ENCODE peak calls at places on chromosomes 5 and 9, in ten cellular contexts. One of them, this sample, is unnamed.

GRCh38 chr5:80755634-80756033 is 100.9 kb upstream of the DHFR start:
- DNase-seq in T-cell: no peak
- DNase-seq in GM23248: no peak
- DNase-seq in adipocyte: no peak
- DNase-seq in effector memory CD8-positive, alpha-beta T cell: peak; percentile 15
- DNase-seq in activated CD8-positive, alpha-beta memory T cell treated with anti-CD3 and anti-CD28 coated beads for 24 hours: peak; percentile 72
- DNase-seq in activated T-helper 1 cell treated with Interleukin-2 at 50 U/mL for 16 hours: no peak
- DNase-seq in mesenteric fat pad: no peak
- DNase-seq in NAMALWA: peak; percentile 10
- DNase-seq in hypothalamus: no peak
- DNase-seq in this sample: peak; percentile 47

GRCh38 chr5:141637693-141638419 is 1.1 kb downstream of the RELL2 start:
- DNase-seq in T-cell: peak; percentile 40
- DNase-seq in GM23248: peak; percentile 66
- DNase-seq in adipocyte: peak; percentile 66
- DNase-seq in effector memory CD8-positive, alpha-beta T cell: peak; percentile 63
- DNase-seq in activated CD8-positive, alpha-beta memory T cell treated with anti-CD3 and anti-CD28 coated beads for 24 hours: peak; percentile 89
- DNase-seq in activated T-helper 1 cell treated with Interleukin-2 at 50 U/mL for 16 hours: peak; percentile 40
- DNase-seq in mesenteric fat pad: no peak
- DNase-seq in NAMALWA: peak; percentile 87
- DNase-seq in hypothalamus: no peak
- DNase-seq in this sample: peak; percentile 53

GRCh38 chr9:99249619-99250018 is 27.5 kb downstream of the SEC61B start:
- DNase-seq in T-cell: no peak
- DNase-seq in GM23248: peak; percentile 28
- DNase-seq in adipocyte: no peak
- DNase-seq in effector memory CD8-positive, alpha-beta T cell: no peak
- DNase-seq in activated CD8-positive, alpha-beta memory T cell treated with anti-CD3 and anti-CD28 coated beads for 24 hours: no peak
- DNase-seq in activated T-helper 1 cell treated with Interleukin-2 at 50 U/mL for 16 hours: no peak
- DNase-seq in mesenteric fat pad: no peak
- DNase-seq in NAMALWA: no peak
- DNase-seq in hypothalamus: no peak
- DNase-seq in this sample: no peak

GRCh38 chr5:98432378-98432777 is 341.1 kb upstream of the RGMB start:
- DNase-seq in T-cell: no peak
- DNase-seq in GM23248: no peak
- DNase-seq in adipocyte: no peak
- DNase-seq in effector memory CD8-positive, alpha-beta T cell: no peak
- DNase-seq in activated CD8-positive, alpha-beta memory T cell treated with anti-CD3 and anti-CD28 coated beads for 24 hours: no peak
- DNase-seq in activated T-helper 1 cell treated with Interleukin-2 at 50 U/mL for 16 hours: no peak
- DNase-seq in mesenteric fat pad: no peak
- DNase-seq in NAMALWA: no peak
- DNase-seq in hypothalamus: no peak
- DNase-seq in this sample: no peak

GRCh38 chr9:99057665-99058625 is 47.0 kb upstream of the TGFBR1 start:
- DNase-seq in T-cell: peak; percentile 69
- DNase-seq in GM23248: peak; percentile 66
- DNase-seq in adipocyte: no peak
- DNase-seq in effector memory CD8-positive, alpha-beta T cell: peak; percentile 71
- DNase-seq in activated CD8-positive, alpha-beta memory T cell treated with anti-CD3 and anti-CD28 coated beads for 24 hours: peak; percentile 82
- DNase-seq in activated T-helper 1 cell treated with Interleukin-2 at 50 U/mL for 16 hours: peak; percentile 39
- DNase-seq in mesenteric fat pad: no peak
- DNase-seq in NAMALWA: peak; percentile 61
- DNase-seq in hypothalamus: no peak
- DNase-seq in this sample: peak; percentile 76

GRCh38 chr5:170745481-170746061 is 38.0 kb upstream of the GABRP start:
- DNase-seq in T-cell: no peak
- DNase-seq in GM23248: peak; percentile 38
- DNase-seq in adipocyte: peak; percentile 42
- DNase-seq in effector memory CD8-positive, alpha-beta T cell: no peak
- DNase-seq in activated CD8-positive, alpha-beta memory T cell treated with anti-CD3 and anti-CD28 coated beads for 24 hours: no peak
- DNase-seq in activated T-helper 1 cell treated with Interleukin-2 at 50 U/mL for 16 hours: no peak
- DNase-seq in mesenteric fat pad: no peak
- DNase-seq in NAMALWA: no peak
- DNase-seq in hypothalamus: no peak
- DNase-seq in this sample: no peak

GRCh38 chr5:14946813-14947640 is 75.4 kb upstream of the ANKH start:
- DNase-seq in T-cell: peak; percentile 5
- DNase-seq in GM23248: peak; percentile 63
- DNase-seq in adipocyte: no peak
- DNase-seq in effector memory CD8-positive, alpha-beta T cell: peak; percentile 36
- DNase-seq in activated CD8-positive, alpha-beta memory T cell treated with anti-CD3 and anti-CD28 coated beads for 24 hours: no peak
- DNase-seq in activated T-helper 1 cell treated with Interleukin-2 at 50 U/mL for 16 hours: no peak
- DNase-seq in mesenteric fat pad: no peak
- DNase-seq in NAMALWA: peak; percentile 58
- DNase-seq in hypothalamus: no peak
- DNase-seq in this sample: no peak

GRCh38 chr9:69249337-69249736 is 75.3 kb downstream of the TJP2 start:
- DNase-seq in T-cell: no peak
- DNase-seq in GM23248: no peak
- DNase-seq in adipocyte: no peak
- DNase-seq in effector memory CD8-positive, alpha-beta T cell: no peak
- DNase-seq in activated CD8-positive, alpha-beta memory T cell treated with anti-CD3 and anti-CD28 coated beads for 24 hours: no peak
- DNase-seq in activated T-helper 1 cell treated with Interleukin-2 at 50 U/mL for 16 hours: no peak
- DNase-seq in mesenteric fat pad: no peak
- DNase-seq in NAMALWA: no peak
- DNase-seq in hypothalamus: no peak
- DNase-seq in this sample: no peak

GRCh38 chr5:95861221-95861857 is 38.8 kb upstream of the GLRX start:
- DNase-seq in T-cell: no peak
- DNase-seq in GM23248: peak; percentile 97
- DNase-seq in adipocyte: peak; percentile 98
- DNase-seq in effector memory CD8-positive, alpha-beta T cell: no peak
- DNase-seq in activated CD8-positive, alpha-beta memory T cell treated with anti-CD3 and anti-CD28 coated beads for 24 hours: no peak
- DNase-seq in activated T-helper 1 cell treated with Interleukin-2 at 50 U/mL for 16 hours: no peak
- DNase-seq in mesenteric fat pad: no peak
- DNase-seq in NAMALWA: no peak
- DNase-seq in hypothalamus: no peak
- DNase-seq in this sample: no peak

GRCh38 chr5:66741394-66741793 is 145.2 kb downstream of the MAST4 start:
- DNase-seq in T-cell: no peak
- DNase-seq in GM23248: no peak
- DNase-seq in adipocyte: no peak
- DNase-seq in effector memory CD8-positive, alpha-beta T cell: no peak
- DNase-seq in activated CD8-positive, alpha-beta memory T cell treated with anti-CD3 and anti-CD28 coated beads for 24 hours: no peak
- DNase-seq in activated T-helper 1 cell treated with Interleukin-2 at 50 U/mL for 16 hours: no peak
- DNase-seq in mesenteric fat pad: no peak
- DNase-seq in NAMALWA: no peak
- DNase-seq in hypothalamus: no peak
- DNase-seq in this sample: no peak

GRCh38 chr9:5748438-5748837 is 84.5 kb downstream of the ERMP1 start:
- DNase-seq in T-cell: no peak
- DNase-seq in GM23248: no peak
- DNase-seq in adipocyte: no peak
- DNase-seq in effector memory CD8-positive, alpha-beta T cell: no peak
- DNase-seq in activated CD8-positive, alpha-beta memory T cell treated with anti-CD3 and anti-CD28 coated beads for 24 hours: no peak
- DNase-seq in activated T-helper 1 cell treated with Interleukin-2 at 50 U/mL for 16 hours: no peak
- DNase-seq in mesenteric fat pad: no peak
- DNase-seq in NAMALWA: no peak
- DNase-seq in hypothalamus: no peak
- DNase-seq in this sample: no peak

GRCh38 chr9:137694962-137695875 is 76.4 kb downstream of the EHMT1 start:
- DNase-seq in T-cell: no peak
- DNase-seq in GM23248: peak; percentile 38
- DNase-seq in adipocyte: no peak
- DNase-seq in effector memory CD8-positive, alpha-beta T cell: no peak
- DNase-seq in activated CD8-positive, alpha-beta memory T cell treated with anti-CD3 and anti-CD28 coated beads for 24 hours: no peak
- DNase-seq in activated T-helper 1 cell treated with Interleukin-2 at 50 U/mL for 16 hours: no peak
- DNase-seq in mesenteric fat pad: no peak
- DNase-seq in NAMALWA: peak; percentile 48
- DNase-seq in hypothalamus: peak; percentile 55
- DNase-seq in this sample: no peak

GRCh38 chr9:18614651-18615050 is 140.7 kb downstream of the ADAMTSL1 start:
- DNase-seq in T-cell: no peak
- DNase-seq in GM23248: no peak
- DNase-seq in adipocyte: no peak
- DNase-seq in effector memory CD8-positive, alpha-beta T cell: no peak
- DNase-seq in activated CD8-positive, alpha-beta memory T cell treated with anti-CD3 and anti-CD28 coated beads for 24 hours: no peak
- DNase-seq in activated T-helper 1 cell treated with Interleukin-2 at 50 U/mL for 16 hours: no peak
- DNase-seq in mesenteric fat pad: no peak
- DNase-seq in NAMALWA: no peak
- DNase-seq in hypothalamus: no peak
- DNase-seq in this sample: no peak

GRCh38 chr5:112174959-112175594 is 244.0 kb downstream of the EPB41L4A start:
- DNase-seq in T-cell: peak; percentile 8
- DNase-seq in GM23248: peak; percentile 67
- DNase-seq in adipocyte: peak; percentile 80
- DNase-seq in effector memory CD8-positive, alpha-beta T cell: peak; percentile 35
- DNase-seq in activated CD8-positive, alpha-beta memory T cell treated with anti-CD3 and anti-CD28 coated beads for 24 hours: no peak
- DNase-seq in activated T-helper 1 cell treated with Interleukin-2 at 50 U/mL for 16 hours: no peak
- DNase-seq in mesenteric fat pad: no peak
- DNase-seq in NAMALWA: peak; percentile 90
- DNase-seq in hypothalamus: no peak
- DNase-seq in this sample: peak; percentile 11

GRCh38 chr9:133161542-133161950 is 2.2 kb downstream of the GBGT1 start:
- DNase-seq in T-cell: no peak
- DNase-seq in GM23248: no peak
- DNase-seq in adipocyte: no peak
- DNase-seq in effector memory CD8-positive, alpha-beta T cell: no peak
- DNase-seq in activated CD8-positive, alpha-beta memory T cell treated with anti-CD3 and anti-CD28 coated beads for 24 hours: no peak
- DNase-seq in activated T-helper 1 cell treated with Interleukin-2 at 50 U/mL for 16 hours: no peak
- DNase-seq in mesenteric fat pad: no peak
- DNase-seq in NAMALWA: no peak
- DNase-seq in hypothalamus: no peak
- DNase-seq in this sample: no peak

GRCh38 chr5:135012033-135012588 is 21.9 kb downstream of the PITX1 start:
- DNase-seq in T-cell: no peak
- DNase-seq in GM23248: no peak
- DNase-seq in adipocyte: no peak
- DNase-seq in effector memory CD8-positive, alpha-beta T cell: no peak
- DNase-seq in activated CD8-positive, alpha-beta memory T cell treated with anti-CD3 and anti-CD28 coated beads for 24 hours: peak; percentile 35
- DNase-seq in activated T-helper 1 cell treated with Interleukin-2 at 50 U/mL for 16 hours: no peak
- DNase-seq in mesenteric fat pad: peak; percentile 51
- DNase-seq in NAMALWA: no peak
- DNase-seq in hypothalamus: no peak
- DNase-seq in this sample: no peak